ENCODE peak calls at places on chromosomes 2 and 18, in six cellular contexts. One of them, this sample, is unnamed.
A peak's percentile ranks its signal among the peaks of the same experiment; 100 is the strongest.

GRCh38 chr2:218671077-218671653 is 637 bp downstream of the RNF25 start:
- DNase-seq in SK-N-SH: no peak
- DNase-seq in CD8-positive, alpha-beta T cell: no peak
- DNase-seq in dorsolateral prefrontal cortex: no peak
- DNase-seq in transverse colon: no peak
- DNase-seq in BE2C: no peak
- DNase-seq in this sample: no peak

GRCh38 chr2:10346929-10347558 is 44.3 kb downstream of the HPCAL1 start:
- DNase-seq in dorsolateral prefrontal cortex: no peak
- DNase-seq in SK-N-SH: no peak
- DNase-seq in transverse colon: no peak
- DNase-seq in BE2C: no peak
- DNase-seq in CD8-positive, alpha-beta T cell: no peak
- DNase-seq in this sample: no peak

GRCh38 chr2:12766421-12766879 is 49.7 kb downstream of the TRIB2 start:
- DNase-seq in dorsolateral prefrontal cortex: peak; percentile 78
- DNase-seq in BE2C: no peak
- DNase-seq in CD8-positive, alpha-beta T cell: no peak
- DNase-seq in SK-N-SH: no peak
- DNase-seq in transverse colon: no peak
- DNase-seq in this sample: no peak

GRCh38 chr2:172169611-172170010 is 66.9 kb upstream of the DLX2 start:
- DNase-seq in dorsolateral prefrontal cortex: no peak
- DNase-seq in BE2C: no peak
- DNase-seq in transverse colon: peak; percentile 35
- DNase-seq in CD8-positive, alpha-beta T cell: no peak
- DNase-seq in SK-N-SH: no peak
- DNase-seq in this sample: no peak

GRCh38 chr2:202588647-202589581 is 45.9 kb upstream of the FAM117B start:
- DNase-seq in SK-N-SH: peak; percentile 80
- DNase-seq in BE2C: peak; percentile 80
- DNase-seq in CD8-positive, alpha-beta T cell: peak; percentile 50
- DNase-seq in dorsolateral prefrontal cortex: peak; percentile 70
- DNase-seq in transverse colon: peak; percentile 71
- DNase-seq in this sample: peak; percentile 76

GRCh38 chr2:152525277-152525838 is 190.4 kb downstream of the FMNL2 start:
- DNase-seq in CD8-positive, alpha-beta T cell: no peak
- DNase-seq in transverse colon: peak; percentile 44
- DNase-seq in dorsolateral prefrontal cortex: peak; percentile 46
- DNase-seq in BE2C: no peak
- DNase-seq in SK-N-SH: no peak
- DNase-seq in this sample: no peak

GRCh38 chr18:75128911-75129716 is 79.8 kb downstream of the PTGR3 start:
- DNase-seq in SK-N-SH: no peak
- DNase-seq in dorsolateral prefrontal cortex: no peak
- DNase-seq in CD8-positive, alpha-beta T cell: no peak
- DNase-seq in transverse colon: no peak
- DNase-seq in BE2C: no peak
- DNase-seq in this sample: no peak

GRCh38 chr18:79560042-79560860 is 119.4 kb upstream of the CTDP1 start:
- DNase-seq in BE2C: no peak
- DNase-seq in transverse colon: no peak
- DNase-seq in SK-N-SH: no peak
- DNase-seq in dorsolateral prefrontal cortex: no peak
- DNase-seq in CD8-positive, alpha-beta T cell: no peak
- DNase-seq in this sample: no peak

GRCh38 chr18:31393286-31393685 is 16.7 kb downstream of the DSG4 start:
- DNase-seq in transverse colon: no peak
- DNase-seq in BE2C: no peak
- DNase-seq in dorsolateral prefrontal cortex: no peak
- DNase-seq in SK-N-SH: no peak
- DNase-seq in CD8-positive, alpha-beta T cell: no peak
- DNase-seq in this sample: no peak

GRCh38 chr2:54560146-54560881 is 104.2 kb downstream of the SPTBN1 start:
- DNase-seq in dorsolateral prefrontal cortex: no peak
- DNase-seq in BE2C: no peak
- DNase-seq in SK-N-SH: peak; percentile 57
- DNase-seq in transverse colon: peak; percentile 69
- DNase-seq in CD8-positive, alpha-beta T cell: no peak
- DNase-seq in this sample: no peak

GRCh38 chr18:36186461-36187137 is 698 bp upstream of the MOCOS start:
- DNase-seq in CD8-positive, alpha-beta T cell: no peak
- DNase-seq in transverse colon: peak; percentile 71
- DNase-seq in SK-N-SH: peak; percentile 62
- DNase-seq in dorsolateral prefrontal cortex: no peak
- DNase-seq in BE2C: no peak
- DNase-seq in this sample: no peak

GRCh38 chr2:69933254-69933828 is 18.4 kb downstream of the MXD1 start:
- DNase-seq in SK-N-SH: no peak
- DNase-seq in dorsolateral prefrontal cortex: no peak
- DNase-seq in CD8-positive, alpha-beta T cell: no peak
- DNase-seq in BE2C: no peak
- DNase-seq in transverse colon: no peak
- DNase-seq in this sample: no peak

GRCh38 chr2:58930541-58930940 is 689.4 kb upstream of the FANCL start:
- DNase-seq in SK-N-SH: no peak
- DNase-seq in BE2C: no peak
- DNase-seq in transverse colon: no peak
- DNase-seq in CD8-positive, alpha-beta T cell: no peak
- DNase-seq in dorsolateral prefrontal cortex: peak; percentile 48
- DNase-seq in this sample: no peak

GRCh38 chr2:184685999-184686841 is 87.9 kb downstream of the ZNF804A start:
- DNase-seq in CD8-positive, alpha-beta T cell: no peak
- DNase-seq in dorsolateral prefrontal cortex: no peak
- DNase-seq in SK-N-SH: no peak
- DNase-seq in transverse colon: no peak
- DNase-seq in BE2C: no peak
- DNase-seq in this sample: no peak

GRCh38 chr2:196409376-196409775 is 230.1 kb upstream of the CCDC150 start:
- DNase-seq in CD8-positive, alpha-beta T cell: no peak
- DNase-seq in BE2C: no peak
- DNase-seq in dorsolateral prefrontal cortex: no peak
- DNase-seq in transverse colon: no peak
- DNase-seq in SK-N-SH: no peak
- DNase-seq in this sample: no peak

GRCh38 chr18:2935438-2936192 is 77.3 kb downstream of the LPIN2 start:
- DNase-seq in dorsolateral prefrontal cortex: no peak
- DNase-seq in SK-N-SH: no peak
- DNase-seq in transverse colon: no peak
- DNase-seq in CD8-positive, alpha-beta T cell: no peak
- DNase-seq in BE2C: no peak
- DNase-seq in this sample: no peak

GRCh38 chr2:218618102-218618860 is 10.6 kb downstream of the PLCD4 start:
- DNase-seq in BE2C: peak; percentile 39
- DNase-seq in transverse colon: no peak
- DNase-seq in SK-N-SH: peak; percentile 50
- DNase-seq in dorsolateral prefrontal cortex: no peak
- DNase-seq in CD8-positive, alpha-beta T cell: no peak
- DNase-seq in this sample: no peak

GRCh38 chr2:171514908-171515582 is 7.2 kb upstream of the CYBRD1 start:
- DNase-seq in CD8-positive, alpha-beta T cell: no peak
- DNase-seq in dorsolateral prefrontal cortex: no peak
- DNase-seq in SK-N-SH: no peak
- DNase-seq in BE2C: no peak
- DNase-seq in transverse colon: no peak
- DNase-seq in this sample: no peak

GRCh38 chr2:189549440-189549832 is 31.1 kb downstream of the SLC40A1 start:
- DNase-seq in transverse colon: no peak
- DNase-seq in SK-N-SH: no peak
- DNase-seq in CD8-positive, alpha-beta T cell: no peak
- DNase-seq in BE2C: no peak
- DNase-seq in dorsolateral prefrontal cortex: no peak
- DNase-seq in this sample: peak; percentile 91

GRCh38 chr2:175010848-175011254 is 5.7 kb upstream of the CHN1 start:
- DNase-seq in transverse colon: no peak
- DNase-seq in CD8-positive, alpha-beta T cell: no peak
- DNase-seq in BE2C: peak; percentile 13
- DNase-seq in dorsolateral prefrontal cortex: no peak
- DNase-seq in SK-N-SH: peak; percentile 37
- DNase-seq in this sample: peak; percentile 82

GRCh38 chr18:48922203-48922800 is 28.5 kb downstream of the SMAD7 start:
- DNase-seq in CD8-positive, alpha-beta T cell: no peak
- DNase-seq in BE2C: no peak
- DNase-seq in SK-N-SH: no peak
- DNase-seq in dorsolateral prefrontal cortex: no peak
- DNase-seq in transverse colon: no peak
- DNase-seq in this sample: no peak

GRCh38 chr2:121356058-121356640 is 71.1 kb upstream of the TFCP2L1 start:
- DNase-seq in transverse colon: peak; percentile 59
- DNase-seq in dorsolateral prefrontal cortex: peak; percentile 49
- DNase-seq in SK-N-SH: peak; percentile 63
- DNase-seq in BE2C: peak; percentile 31
- DNase-seq in CD8-positive, alpha-beta T cell: no peak
- DNase-seq in this sample: peak; percentile 54

GRCh38 chr2:48755473-48755872 is at the start of gene LHCGR:
- DNase-seq in CD8-positive, alpha-beta T cell: no peak
- DNase-seq in dorsolateral prefrontal cortex: no peak
- DNase-seq in BE2C: no peak
- DNase-seq in transverse colon: no peak
- DNase-seq in SK-N-SH: peak; percentile 45
- DNase-seq in this sample: no peak

GRCh38 chr2:219149667-219150066 is 10.9 kb downstream of the NHEJ1 start:
- DNase-seq in SK-N-SH: no peak
- DNase-seq in BE2C: no peak
- DNase-seq in CD8-positive, alpha-beta T cell: no peak
- DNase-seq in dorsolateral prefrontal cortex: no peak
- DNase-seq in transverse colon: no peak
- DNase-seq in this sample: peak; percentile 23

GRCh38 chr2:176157499-176158305 is 595 bp downstream of the HOXD3 start:
- DNase-seq in SK-N-SH: peak; percentile 88
- DNase-seq in dorsolateral prefrontal cortex: no peak
- DNase-seq in CD8-positive, alpha-beta T cell: no peak
- DNase-seq in transverse colon: peak; percentile 59
- DNase-seq in BE2C: peak; percentile 71
- DNase-seq in this sample: no peak

GRCh38 chr2:176154853-176155252 is 2.3 kb upstream of the HOXD3 start:
- DNase-seq in transverse colon: no peak
- DNase-seq in dorsolateral prefrontal cortex: no peak
- DNase-seq in BE2C: no peak
- DNase-seq in CD8-positive, alpha-beta T cell: no peak
- DNase-seq in SK-N-SH: no peak
- DNase-seq in this sample: no peak

GRCh38 chr2:176156959-176157498 is at the start of gene HOXD3:
- DNase-seq in transverse colon: no peak
- DNase-seq in BE2C: no peak
- DNase-seq in dorsolateral prefrontal cortex: no peak
- DNase-seq in CD8-positive, alpha-beta T cell: no peak
- DNase-seq in SK-N-SH: peak; percentile 84
- DNase-seq in this sample: no peak

GRCh38 chr2:176155341-176156044 is 1.6 kb upstream of the HOXD3 start:
- DNase-seq in transverse colon: no peak
- DNase-seq in SK-N-SH: no peak
- DNase-seq in CD8-positive, alpha-beta T cell: no peak
- DNase-seq in dorsolateral prefrontal cortex: no peak
- DNase-seq in BE2C: no peak
- DNase-seq in this sample: no peak

DNA sequence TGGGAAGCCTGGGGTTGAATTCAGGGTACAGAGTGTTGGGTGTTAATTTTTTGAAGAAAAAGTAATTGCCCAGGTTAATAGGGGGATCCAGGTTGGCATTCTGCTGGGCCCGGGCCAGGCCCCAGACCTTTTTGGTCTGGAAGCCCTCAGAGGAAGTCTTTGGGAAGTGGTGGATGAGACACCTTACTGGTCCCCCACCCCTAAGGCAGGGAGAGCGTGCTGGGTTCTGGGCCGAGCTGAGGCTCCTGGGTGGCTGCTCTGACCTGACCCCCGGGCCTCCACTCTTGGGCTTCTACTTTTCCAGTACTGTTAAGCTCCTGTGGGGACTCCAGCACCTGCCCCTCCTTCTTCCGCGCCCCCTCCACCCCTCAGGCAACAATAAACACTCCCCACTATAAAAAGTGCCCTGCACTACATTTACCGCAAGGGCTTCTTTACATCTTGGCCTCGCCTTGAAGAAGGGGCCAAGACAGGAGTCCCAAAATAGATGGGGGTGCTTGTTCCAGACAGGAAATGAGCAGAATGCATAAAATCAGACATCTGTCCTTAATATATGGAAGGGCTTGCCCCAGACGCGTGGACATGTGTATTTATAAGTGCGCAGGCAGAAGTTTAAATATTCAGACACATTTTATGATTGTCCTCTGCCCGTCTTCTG is 677 bp upstream of the HOXD3 start:
- DNase-seq in SK-N-SH: peak; percentile 66
- DNase-seq in transverse colon: no peak
- DNase-seq in dorsolateral prefrontal cortex: no peak
- DNase-seq in BE2C: no peak
- DNase-seq in CD8-positive, alpha-beta T cell: no peak
- DNase-seq in this sample: no peak
- H3K27me3 ChIP-seq in SK-N-SH: no peaks in the 10 kb centered on the region
- H3K27me3 ChIP-seq in transverse colon: peaks cover 75% of the 10 kb centered on the region
- H3K27me3 ChIP-seq in dorsolateral prefrontal cortex: peaks cover 100% of the 10 kb centered on the region
- H3K27me3 ChIP-seq in BE2C: no peaks in the 10 kb centered on the region
- H3K27me3 ChIP-seq in CD8-positive, alpha-beta T cell: peaks cover 40% of the 10 kb centered on the region
- H3K27me3 ChIP-seq in this sample: no peaks in the 10 kb centered on the region

GRCh38 chr18:47409519-47409918 is 158.1 kb upstream of the SKOR2 start:
- DNase-seq in BE2C: no peak
- DNase-seq in SK-N-SH: no peak
- DNase-seq in CD8-positive, alpha-beta T cell: no peak
- DNase-seq in dorsolateral prefrontal cortex: no peak
- DNase-seq in transverse colon: no peak
- DNase-seq in this sample: no peak
- H3K27me3 ChIP-seq in BE2C: no peaks in the 10 kb centered on the region
- H3K27me3 ChIP-seq in SK-N-SH: no peaks in the 10 kb centered on the region
- H3K27me3 ChIP-seq in CD8-positive, alpha-beta T cell: no peaks in the 10 kb centered on the region
- H3K27me3 ChIP-seq in dorsolateral prefrontal cortex: peaks cover 19% of the 10 kb centered on the region
- H3K27me3 ChIP-seq in transverse colon: no peaks in the 10 kb centered on the region
- H3K27me3 ChIP-seq in this sample: no peaks in the 10 kb centered on the region

GRCh38 chr18:1246827-1247226 is 342.2 kb downstream of the ADCYAP1 start:
- DNase-seq in SK-N-SH: no peak
- DNase-seq in dorsolateral prefrontal cortex: no peak
- DNase-seq in transverse colon: no peak
- DNase-seq in CD8-positive, alpha-beta T cell: no peak
- DNase-seq in BE2C: no peak
- DNase-seq in this sample: no peak
- H3K27me3 ChIP-seq in SK-N-SH: no peaks in the 10 kb centered on the region
- H3K27me3 ChIP-seq in dorsolateral prefrontal cortex: no peaks in the 10 kb centered on the region
- H3K27me3 ChIP-seq in transverse colon: no peaks in the 10 kb centered on the region
- H3K27me3 ChIP-seq in CD8-positive, alpha-beta T cell: no peaks in the 10 kb centered on the region
- H3K27me3 ChIP-seq in BE2C: no peaks in the 10 kb centered on the region
- H3K27me3 ChIP-seq in this sample: no peaks in the 10 kb centered on the region

DNA sequence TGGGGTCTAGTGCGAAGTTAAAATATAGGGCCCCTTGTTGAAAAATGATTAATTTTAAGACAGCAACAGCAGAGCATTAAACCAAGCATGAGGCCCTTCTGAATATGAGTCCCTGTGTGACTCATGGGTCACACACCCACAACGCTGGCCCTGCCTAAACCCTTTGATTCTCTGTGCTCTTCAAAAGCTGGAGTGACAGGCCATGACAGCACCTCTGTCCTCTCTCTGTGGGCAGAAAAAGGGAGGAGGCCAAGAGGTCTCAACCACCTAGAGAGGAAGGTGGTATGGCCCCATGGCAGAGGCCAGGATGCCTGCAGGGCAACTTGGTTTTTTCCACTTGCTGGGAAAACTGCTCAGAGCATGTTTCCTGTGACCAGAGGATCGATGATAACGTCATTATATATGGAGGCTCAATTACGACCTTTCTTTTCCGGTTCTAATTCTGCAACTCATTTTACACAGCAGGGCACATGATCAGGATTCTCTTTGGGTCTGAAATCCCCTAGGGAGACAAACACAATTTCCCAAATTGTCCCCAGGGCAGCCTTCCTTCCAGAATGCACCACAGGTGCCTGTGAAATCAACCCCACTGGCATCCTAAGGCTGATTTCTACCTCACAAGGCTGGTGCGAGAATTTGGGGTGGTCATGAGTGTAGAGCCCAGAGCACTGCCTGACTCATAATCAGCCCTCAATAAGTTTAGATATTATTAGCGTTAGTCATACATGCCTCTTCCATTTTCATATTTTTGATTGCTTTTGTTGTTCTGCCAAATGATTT is 102.0 kb upstream of the PPP1CB start:
- DNase-seq in BE2C: peak; percentile 51
- DNase-seq in dorsolateral prefrontal cortex: no peak
- DNase-seq in SK-N-SH: no peak
- DNase-seq in CD8-positive, alpha-beta T cell: no peak
- DNase-seq in transverse colon: no peak
- DNase-seq in this sample: no peak
- H3K27me3 ChIP-seq in BE2C: no peaks in the 10 kb centered on the region
- H3K27me3 ChIP-seq in dorsolateral prefrontal cortex: no peaks in the 10 kb centered on the region
- H3K27me3 ChIP-seq in SK-N-SH: no peaks in the 10 kb centered on the region
- H3K27me3 ChIP-seq in CD8-positive, alpha-beta T cell: no peaks in the 10 kb centered on the region
- H3K27me3 ChIP-seq in transverse colon: no peaks in the 10 kb centered on the region
- H3K27me3 ChIP-seq in this sample: no peaks in the 10 kb centered on the region